ENCODE peak calls at places on chromosomes 13 and 19, in six cellular contexts. T is fibroblast of the aortic adventitia; X is stimulated activated CD4-positive, alpha-beta T cell treated with anti-CD3 and anti-CD28 coated beads, Interleukin-4, amount 100 ng/mL, for 24 hours; A is NCI-H526 treated with DMSO at 0.1 percent for 48 hours; M is GM03348; C is cardiac muscle cell. J is an unnamed sample.
A peak's percentile ranks its signal among the peaks of the same experiment; 100 is the strongest.

GRCh38 chr19:35346193-35347052 is 1.3 kb upstream of the FFAR1 start:
- DNase-seq in T (no peak), X (peak; percentile 63), A (no peak), M (no peak), C (no peak), J (peak; percentile 86)

GRCh38 chr19:56097776-56098175 is 23.3 kb downstream of the ZNF787 start:
- DNase-seq in T (no peak), X (no peak), A (no peak), M (no peak), C (no peak), J (no peak)

GRCh38 chr13:109389892-109390345 is 396.5 kb downstream of the IRS2 start:
- DNase-seq in T (no peak), X (no peak), A (peak; percentile 99), M (peak; percentile 46), C (no peak), J (no peak)

GRCh38 chr13:52751196-52751595 is 11.6 kb upstream of the CNMD start:
- DNase-seq in T (no peak), X (no peak), A (no peak), M (no peak), C (no peak), J (no peak)

GRCh38 chr13:95784891-95785290 is 108.0 kb downstream of the DNAJC3 start:
- DNase-seq in T (peak; percentile 23), X (no peak), A (no peak), M (peak; percentile 26), C (no peak), J (no peak)

GRCh38 chr13:96934889-96935490 is 59.3 kb downstream of the OXGR1 start:
- DNase-seq in T (no peak), X (no peak), A (peak; percentile 16), M (no peak), C (no peak), J (no peak)

GRCh38 chr13:109945206-109945960 is 159.0 kb upstream of the IRS2 start:
- DNase-seq in T (peak; percentile 58), X (no peak), A (no peak), M (peak; percentile 80), C (no peak), J (no peak)

GRCh38 chr13:34347784-34348573 is 530.0 kb downstream of the RFC3 start:
- DNase-seq in T (no peak), X (no peak), A (peak; percentile 91), M (no peak), C (no peak), J (no peak)

GRCh38 chr19:11091343-11092153 is 2.3 kb downstream of the LDLR start:
- DNase-seq in T (peak; percentile 90), X (peak; percentile 65), A (peak; percentile 7), M (peak; percentile 72), C (no peak), J (peak; percentile 65)

GRCh38 chr19:55092423-55093318 is 17.0 kb downstream of the EPS8L1 start:
- DNase-seq in T (no peak), X (no peak), A (no peak), M (no peak), C (no peak), J (no peak)

GRCh38 chr19:48510421-48511268 is 990 bp downstream of the LMTK3 start:
- DNase-seq in T (peak; percentile 51), X (peak; percentile 80), A (no peak), M (peak; percentile 73), C (peak; percentile 69), J (peak; percentile 91)

GRCh38 chr13:78409172-78409571 is 194.2 kb downstream of the POU4F1 start:
- DNase-seq in T (no peak), X (no peak), A (peak; percentile 93), M (no peak), C (no peak), J (no peak)

GRCh38 chr19:47650695-47651094 is 41.8 kb downstream of the BICRA start:
- DNase-seq in T (no peak), X (no peak), A (no peak), M (no peak), C (no peak), J (no peak)

GRCh38 chr13:98155475-98156111 is 12.7 kb downstream of the FARP1 start:
- DNase-seq in T (peak; percentile 53), X (no peak), A (no peak), M (no peak), C (no peak), J (no peak)

GRCh38 chr19:38736413-38737280 is 7.6 kb downstream of the CAPN12 start:
- DNase-seq in T (no peak), X (peak; percentile 64), A (no peak), M (peak; percentile 83), C (peak; percentile 76), J (peak; percentile 78)

GRCh38 chr13:34046457-34046856 is 228.5 kb downstream of the RFC3 start:
- DNase-seq in T (no peak), X (no peak), A (no peak), M (no peak), C (no peak), J (no peak)

GRCh38 chr13:60627071-60627686 is 230.2 kb downstream of the TDRD3 start:
- DNase-seq in T (peak; percentile 27), X (no peak), A (peak; percentile 33), M (peak; percentile 53), C (peak; percentile 73), J (no peak)

GRCh38 chr13:43473437-43473836 is 313.3 kb downstream of the ENOX1 start:
- DNase-seq in T (peak; percentile 28), X (no peak), A (no peak), M (no peak), C (peak; percentile 78), J (no peak)

GRCh38 chr19:42066075-42066754 is 3.8 kb downstream of the GRIK5 start:
- DNase-seq in T (peak; percentile 7), X (no peak), A (peak; percentile 45), M (peak; percentile 28), C (no peak), J (no peak)

GRCh38 chr19:1505012-1505411 is 7.8 kb downstream of the ADAMTSL5 start:
- DNase-seq in T (no peak), X (no peak), A (no peak), M (no peak), C (no peak), J (no peak)

GRCh38 chr13:100063906-100064305 is 25.0 kb upstream of the PCCA start:
- DNase-seq in T (no peak), X (no peak), A (no peak), M (no peak), C (no peak), J (no peak)

GRCh38 chr13:107590556-107590955 is 624.8 kb downstream of the LIG4 start:
- DNase-seq in T (no peak), X (no peak), A (no peak), M (no peak), C (no peak), J (no peak)

GRCh38 chr19:18205180-18205915 is 1.5 kb upstream of the RAB3A start:
- DNase-seq in T (peak; percentile 79), X (peak; percentile 60), A (no peak), M (peak; percentile 80), C (peak; percentile 82), J (peak; percentile 80)

GRCh38 chr13:91922969-91923592 is 524.7 kb downstream of the GPC5 start:
- DNase-seq in T (no peak), X (no peak), A (no peak), M (no peak), C (peak; percentile 40), J (no peak)

GRCh38 chr19:1373534-1374249 is 10.0 kb upstream of the NDUFS7 start:
- DNase-seq in T (no peak), X (no peak), A (no peak), M (no peak), C (peak; percentile 22), J (no peak)

GRCh38 chr19:39705578-39706188 is 1.4 kb downstream of the LGALS14 start:
- DNase-seq in T (no peak), X (peak; percentile 41), A (no peak), M (no peak), C (no peak), J (no peak)

GRCh38 chr19:8924283-8924682 is 85.9 kb downstream of the MUC16 start:
- DNase-seq in T (no peak), X (no peak), A (no peak), M (no peak), C (no peak), J (no peak)